ENCODE peak calls at places on chromosomes 4 and X, in five cellular contexts. L is HT1080; O is naive thymus-derived CD8-positive, alpha-beta T cell; W is AG09309; Q is activated CD4-positive, alpha-beta T cell treated with anti-CD3 and anti-CD28 coated beads, Interleukin-2, amount 50 U/mL, for 4 hours. T is an unnamed sample.

GRCh38 chrX:18955676-18956075 is 28.2 kb downstream of the PHKA2 start:
- DNase-seq in Q (no peak), W (no peak), L (no peak), O (no peak), T (no peak)

GRCh38 chr4:55004831-55005230 is 120.6 kb downstream of the KDR start:
- DNase-seq in O (no peak), Q (no peak), W (no peak), L (no peak), T (no peak)

GRCh38 chr4:147984065-147984777 is 252.3 kb downstream of the ARHGAP10 start:
- DNase-seq in O (no peak), W (no peak), L (peak), Q (no peak), T (peak)

GRCh38 chr4:77158487-77158861 is 1.5 kb downstream of the CCNG2 start:
- DNase-seq in Q (peak), L (no peak), O (peak), W (no peak), T (no peak)

GRCh38 chrX:110316351-110317078 is 1.4 kb downstream of the AMMECR1 start:
- DNase-seq in L (peak), W (no peak), Q (no peak), O (no peak), T (no peak)

GRCh38 chrX:110987292-110987691 is 108.7 kb upstream of the PAK3 start:
- DNase-seq in Q (no peak), L (no peak), W (no peak), O (no peak), T (no peak)

GRCh38 chrX:96843566-96843965 is 40.1 kb upstream of the RPA4 start:
- DNase-seq in L (no peak), O (no peak), W (no peak), Q (no peak), T (no peak)

GRCh38 chrX:129449141-129449540 is 74.1 kb downstream of the SMARCA1 start:
- DNase-seq in L (no peak), Q (no peak), O (no peak), W (no peak), T (no peak)

GRCh38 chrX:77342028-77342427 is 105.2 kb upstream of the FGF16 start:
- DNase-seq in O (no peak), Q (no peak), L (no peak), W (no peak), T (no peak)

GRCh38 chr4:1215347-1216075 is 33.4 kb downstream of the CTBP1 start:
- DNase-seq in L (no peak), W (no peak), Q (no peak), O (no peak), T (no peak)

GRCh38 chr4:23333946-23334878 is 555.6 kb downstream of the PPARGC1A start:
- DNase-seq in Q (no peak), L (peak), W (no peak), O (peak), T (peak)

GRCh38 chrX:39903343-39903742 is 194.4 kb downstream of the BCOR start:
- DNase-seq in O (no peak), L (peak), W (peak), Q (no peak), T (no peak)

GRCh38 chrX:44945736-44946135 is 72.7 kb downstream of the KDM6A start:
- DNase-seq in L (no peak), O (no peak), W (no peak), Q (no peak), T (no peak)

T was measured in T-cell.